ENCODE peak calls at places on chromosomes 13 and 19, in ten cellular contexts. One of them, this sample, is unnamed.
A peak's percentile ranks its signal among the peaks of the same experiment; 100 is the strongest.

GRCh38 chr19:28492616-28493015 is 720.3 kb downstream of the UQCRFS1 start:
- DNase-seq in ureter: no peak
- DNase-seq in T-helper 9 cell: no peak
- DNase-seq in colonic mucosa: no peak
- DNase-seq in neuronal stem cell: no peak
- DNase-seq in ascending aorta: no peak
- DNase-seq in activated naive CD4-positive, alpha-beta T cell treated with anti-CD3 and anti-CD28 coated beads, Interleukin-2, amount 10 ng/mL, durations not matched to agents 7 days and 5 days: no peak
- DNase-seq in GM13977: no peak
- DNase-seq in ELF-1: no peak
- DNase-seq in AG10803: no peak
- DNase-seq in this sample: no peak

GRCh38 chr19:38793186-38793585 is 4.2 kb downstream of the LGALS7B start:
- DNase-seq in T-helper 9 cell: no peak
- DNase-seq in ascending aorta: no peak
- DNase-seq in ureter: no peak
- DNase-seq in ELF-1: no peak
- DNase-seq in AG10803: peak; percentile 41
- DNase-seq in activated naive CD4-positive, alpha-beta T cell treated with anti-CD3 and anti-CD28 coated beads, Interleukin-2, amount 10 ng/mL, durations not matched to agents 7 days and 5 days: no peak
- DNase-seq in neuronal stem cell: no peak
- DNase-seq in colonic mucosa: no peak
- DNase-seq in GM13977: no peak
- DNase-seq in this sample: no peak

GRCh38 chr13:111390522-111391270 is 70.3 kb downstream of the TEX29 start:
- DNase-seq in T-helper 9 cell: no peak
- DNase-seq in ELF-1: no peak
- DNase-seq in ascending aorta: no peak
- DNase-seq in neuronal stem cell: no peak
- DNase-seq in GM13977: no peak
- DNase-seq in activated naive CD4-positive, alpha-beta T cell treated with anti-CD3 and anti-CD28 coated beads, Interleukin-2, amount 10 ng/mL, durations not matched to agents 7 days and 5 days: no peak
- DNase-seq in ureter: no peak
- DNase-seq in colonic mucosa: no peak
- DNase-seq in AG10803: no peak
- DNase-seq in this sample: no peak

GRCh38 chr13:95193509-95194230 is 107.6 kb downstream of the ABCC4 start:
- DNase-seq in ELF-1: no peak
- DNase-seq in AG10803: peak; percentile 13
- DNase-seq in GM13977: no peak
- DNase-seq in activated naive CD4-positive, alpha-beta T cell treated with anti-CD3 and anti-CD28 coated beads, Interleukin-2, amount 10 ng/mL, durations not matched to agents 7 days and 5 days: no peak
- DNase-seq in ascending aorta: no peak
- DNase-seq in neuronal stem cell: no peak
- DNase-seq in colonic mucosa: no peak
- DNase-seq in T-helper 9 cell: no peak
- DNase-seq in ureter: no peak
- DNase-seq in this sample: no peak

GRCh38 chr19:15911599-15912237 is 13.8 kb upstream of the CYP4F2 start:
- DNase-seq in ascending aorta: no peak
- DNase-seq in neuronal stem cell: no peak
- DNase-seq in colonic mucosa: no peak
- DNase-seq in GM13977: no peak
- DNase-seq in AG10803: no peak
- DNase-seq in activated naive CD4-positive, alpha-beta T cell treated with anti-CD3 and anti-CD28 coated beads, Interleukin-2, amount 10 ng/mL, durations not matched to agents 7 days and 5 days: no peak
- DNase-seq in ELF-1: no peak
- DNase-seq in T-helper 9 cell: no peak
- DNase-seq in ureter: no peak
- DNase-seq in this sample: no peak

GRCh38 chr19:55544776-55545439 is 435 bp downstream of the SBK3 start:
- DNase-seq in neuronal stem cell: no peak
- DNase-seq in ascending aorta: no peak
- DNase-seq in GM13977: no peak
- DNase-seq in T-helper 9 cell: no peak
- DNase-seq in ureter: no peak
- DNase-seq in AG10803: no peak
- DNase-seq in activated naive CD4-positive, alpha-beta T cell treated with anti-CD3 and anti-CD28 coated beads, Interleukin-2, amount 10 ng/mL, durations not matched to agents 7 days and 5 days: no peak
- DNase-seq in ELF-1: no peak
- DNase-seq in colonic mucosa: no peak
- DNase-seq in this sample: no peak

GRCh38 chr19:8486661-8487136 is 15.7 kb downstream of the PRAM1 start:
- DNase-seq in ureter: no peak
- DNase-seq in colonic mucosa: no peak
- DNase-seq in GM13977: no peak
- DNase-seq in AG10803: no peak
- DNase-seq in ascending aorta: no peak
- DNase-seq in ELF-1: no peak
- DNase-seq in neuronal stem cell: no peak
- DNase-seq in T-helper 9 cell: no peak
- DNase-seq in activated naive CD4-positive, alpha-beta T cell treated with anti-CD3 and anti-CD28 coated beads, Interleukin-2, amount 10 ng/mL, durations not matched to agents 7 days and 5 days: no peak
- DNase-seq in this sample: no peak

GRCh38 chr13:37023871-37024270 is 23.3 kb downstream of the EXOSC8 start:
- DNase-seq in GM13977: no peak
- DNase-seq in colonic mucosa: no peak
- DNase-seq in T-helper 9 cell: no peak
- DNase-seq in ureter: no peak
- DNase-seq in activated naive CD4-positive, alpha-beta T cell treated with anti-CD3 and anti-CD28 coated beads, Interleukin-2, amount 10 ng/mL, durations not matched to agents 7 days and 5 days: no peak
- DNase-seq in neuronal stem cell: no peak
- DNase-seq in ascending aorta: no peak
- DNase-seq in ELF-1: no peak
- DNase-seq in AG10803: peak; percentile 45
- DNase-seq in this sample: no peak

GRCh38 chr19:30074096-30074495 is 132.1 kb downstream of the URI1 start:
- DNase-seq in activated naive CD4-positive, alpha-beta T cell treated with anti-CD3 and anti-CD28 coated beads, Interleukin-2, amount 10 ng/mL, durations not matched to agents 7 days and 5 days: no peak
- DNase-seq in ureter: no peak
- DNase-seq in ELF-1: no peak
- DNase-seq in GM13977: no peak
- DNase-seq in ascending aorta: no peak
- DNase-seq in neuronal stem cell: no peak
- DNase-seq in colonic mucosa: no peak
- DNase-seq in AG10803: no peak
- DNase-seq in T-helper 9 cell: no peak
- DNase-seq in this sample: no peak

GRCh38 chr19:35710784-35711723 is 6.7 kb downstream of the ZBTB32 start:
- DNase-seq in ascending aorta: no peak
- DNase-seq in colonic mucosa: no peak
- DNase-seq in T-helper 9 cell: no peak
- DNase-seq in neuronal stem cell: no peak
- DNase-seq in GM13977: no peak
- DNase-seq in ELF-1: no peak
- DNase-seq in ureter: no peak
- DNase-seq in AG10803: no peak
- DNase-seq in activated naive CD4-positive, alpha-beta T cell treated with anti-CD3 and anti-CD28 coated beads, Interleukin-2, amount 10 ng/mL, durations not matched to agents 7 days and 5 days: peak; percentile 60
- DNase-seq in this sample: no peak

GRCh38 chr19:43310221-43310620 is 40.9 kb upstream of the PSG9 start:
- DNase-seq in GM13977: no peak
- DNase-seq in ELF-1: no peak
- DNase-seq in colonic mucosa: no peak
- DNase-seq in neuronal stem cell: no peak
- DNase-seq in activated naive CD4-positive, alpha-beta T cell treated with anti-CD3 and anti-CD28 coated beads, Interleukin-2, amount 10 ng/mL, durations not matched to agents 7 days and 5 days: no peak
- DNase-seq in AG10803: no peak
- DNase-seq in ascending aorta: no peak
- DNase-seq in ureter: no peak
- DNase-seq in T-helper 9 cell: no peak
- DNase-seq in this sample: no peak

GRCh38 chr19:11014403-11014911 is 53.6 kb downstream of the SMARCA4 start:
- DNase-seq in neuronal stem cell: no peak
- DNase-seq in AG10803: no peak
- DNase-seq in ureter: no peak
- DNase-seq in GM13977: no peak
- DNase-seq in colonic mucosa: no peak
- DNase-seq in T-helper 9 cell: no peak
- DNase-seq in ascending aorta: no peak
- DNase-seq in ELF-1: peak; percentile 55
- DNase-seq in activated naive CD4-positive, alpha-beta T cell treated with anti-CD3 and anti-CD28 coated beads, Interleukin-2, amount 10 ng/mL, durations not matched to agents 7 days and 5 days: no peak
- DNase-seq in this sample: no peak

GRCh38 chr13:104530741-104531140 is 1464.5 kb upstream of the SLC10A2 start:
- DNase-seq in colonic mucosa: no peak
- DNase-seq in ELF-1: no peak
- DNase-seq in GM13977: no peak
- DNase-seq in AG10803: no peak
- DNase-seq in ascending aorta: no peak
- DNase-seq in activated naive CD4-positive, alpha-beta T cell treated with anti-CD3 and anti-CD28 coated beads, Interleukin-2, amount 10 ng/mL, durations not matched to agents 7 days and 5 days: no peak
- DNase-seq in T-helper 9 cell: no peak
- DNase-seq in ureter: no peak
- DNase-seq in neuronal stem cell: no peak
- DNase-seq in this sample: no peak

GRCh38 chr13:79837741-79838450 is 356.9 kb downstream of the NDFIP2 start:
- DNase-seq in ureter: no peak
- DNase-seq in T-helper 9 cell: no peak
- DNase-seq in AG10803: peak; percentile 58
- DNase-seq in colonic mucosa: no peak
- DNase-seq in neuronal stem cell: no peak
- DNase-seq in ELF-1: no peak
- DNase-seq in GM13977: no peak
- DNase-seq in ascending aorta: no peak
- DNase-seq in activated naive CD4-positive, alpha-beta T cell treated with anti-CD3 and anti-CD28 coated beads, Interleukin-2, amount 10 ng/mL, durations not matched to agents 7 days and 5 days: no peak
- DNase-seq in this sample: no peak

GRCh38 chr13:96044238-96044637 is 9.0 kb downstream of the UGGT2 start:
- DNase-seq in T-helper 9 cell: no peak
- DNase-seq in activated naive CD4-positive, alpha-beta T cell treated with anti-CD3 and anti-CD28 coated beads, Interleukin-2, amount 10 ng/mL, durations not matched to agents 7 days and 5 days: no peak
- DNase-seq in ureter: no peak
- DNase-seq in GM13977: no peak
- DNase-seq in neuronal stem cell: no peak
- DNase-seq in colonic mucosa: no peak
- DNase-seq in ELF-1: no peak
- DNase-seq in ascending aorta: no peak
- DNase-seq in AG10803: no peak
- DNase-seq in this sample: no peak

GRCh38 chr19:15922021-15922420 is 12.3 kb downstream of the CYP4F11 start:
- DNase-seq in GM13977: no peak
- DNase-seq in colonic mucosa: no peak
- DNase-seq in ascending aorta: no peak
- DNase-seq in AG10803: no peak
- DNase-seq in ELF-1: no peak
- DNase-seq in activated naive CD4-positive, alpha-beta T cell treated with anti-CD3 and anti-CD28 coated beads, Interleukin-2, amount 10 ng/mL, durations not matched to agents 7 days and 5 days: no peak
- DNase-seq in T-helper 9 cell: no peak
- DNase-seq in neuronal stem cell: no peak
- DNase-seq in ureter: no peak
- DNase-seq in this sample: no peak

GRCh38 chr13:41216160-41216559 is 21.8 kb upstream of the KBTBD7 start:
- DNase-seq in activated naive CD4-positive, alpha-beta T cell treated with anti-CD3 and anti-CD28 coated beads, Interleukin-2, amount 10 ng/mL, durations not matched to agents 7 days and 5 days: no peak
- DNase-seq in T-helper 9 cell: no peak
- DNase-seq in AG10803: peak; percentile 53
- DNase-seq in ureter: no peak
- DNase-seq in neuronal stem cell: no peak
- DNase-seq in ascending aorta: no peak
- DNase-seq in colonic mucosa: no peak
- DNase-seq in ELF-1: no peak
- DNase-seq in GM13977: no peak
- DNase-seq in this sample: no peak

GRCh38 chr19:3229346-3229743 is 4.9 kb downstream of the CELF5 start:
- DNase-seq in GM13977: no peak
- DNase-seq in ELF-1: no peak
- DNase-seq in T-helper 9 cell: no peak
- DNase-seq in ureter: no peak
- DNase-seq in neuronal stem cell: no peak
- DNase-seq in ascending aorta: no peak
- DNase-seq in colonic mucosa: no peak
- DNase-seq in AG10803: no peak
- DNase-seq in activated naive CD4-positive, alpha-beta T cell treated with anti-CD3 and anti-CD28 coated beads, Interleukin-2, amount 10 ng/mL, durations not matched to agents 7 days and 5 days: no peak
- DNase-seq in this sample: no peak

GRCh38 chr13:21229241-21230024 is 53.0 kb downstream of the MRPL57 start:
- DNase-seq in ascending aorta: no peak
- DNase-seq in ureter: no peak
- DNase-seq in ELF-1: no peak
- DNase-seq in neuronal stem cell: no peak
- DNase-seq in activated naive CD4-positive, alpha-beta T cell treated with anti-CD3 and anti-CD28 coated beads, Interleukin-2, amount 10 ng/mL, durations not matched to agents 7 days and 5 days: no peak
- DNase-seq in AG10803: no peak
- DNase-seq in GM13977: no peak
- DNase-seq in colonic mucosa: no peak
- DNase-seq in T-helper 9 cell: no peak
- DNase-seq in this sample: no peak

GRCh38 chr13:37700887-37701286 is 102.3 kb upstream of the POSTN start:
- DNase-seq in activated naive CD4-positive, alpha-beta T cell treated with anti-CD3 and anti-CD28 coated beads, Interleukin-2, amount 10 ng/mL, durations not matched to agents 7 days and 5 days: no peak
- DNase-seq in T-helper 9 cell: no peak
- DNase-seq in ureter: no peak
- DNase-seq in GM13977: no peak
- DNase-seq in ascending aorta: no peak
- DNase-seq in ELF-1: no peak
- DNase-seq in colonic mucosa: no peak
- DNase-seq in AG10803: peak; percentile 37
- DNase-seq in neuronal stem cell: no peak
- DNase-seq in this sample: no peak

This sample was measured in T follicular helper cell.